ENCODE peak calls at places on chromosome 16, in six cellular contexts. A, P, L, Z, U and Y are unnamed samples.

GRCh38 chr16:76932541-76933211 is 258.3 kb upstream of the MON1B start:
- DNase-seq in A (no peak), P (no peak), L (no peak), Z (no peak), U (no peak), Y (no peak)

GRCh38 chr16:68396481-68396880 is 51.8 kb downstream of the SMPD3 start:
- DNase-seq in A (no peak), P (peak; percentile 50), L (peak; percentile 64), Z (no peak), U (peak; percentile 51), Y (peak; percentile 50)

GRCh38 chr16:10408824-10409381 is 23.0 kb downstream of the ATF7IP2 start:
- DNase-seq in A (no peak), P (no peak), L (no peak), Z (no peak), U (no peak), Y (no peak)

GRCh38 chr16:5584100-5584499 is 486.5 kb upstream of the EEF2KMT start:
- DNase-seq in A (no peak), P (no peak), L (no peak), Z (no peak), U (no peak), Y (no peak)

GRCh38 chr16:84986102-84986501 is 25.2 kb downstream of the ZDHHC7 start:
- DNase-seq in A (no peak), P (no peak), L (peak; percentile 45), Z (no peak), U (no peak), Y (no peak)

GRCh38 chr16:4909825-4910224 is 27.1 kb downstream of the PPL start:
- DNase-seq in A (no peak), P (no peak), L (no peak), Z (no peak), U (no peak), Y (no peak)

GRCh38 chr16:72786606-72787005 is 261.3 kb downstream of the ZFHX3 start:
- DNase-seq in A (no peak), P (no peak), L (no peak), Z (no peak), U (no peak), Y (no peak)

GRCh38 chr16:56848056-56848936 is 16.7 kb upstream of the SLC12A3 start:
- DNase-seq in A (peak; percentile 60), P (no peak), L (no peak), Z (no peak), U (peak; percentile 38), Y (no peak)

GRCh38 chr16:80166082-80166481 is 374.7 kb upstream of the DYNLRB2 start:
- DNase-seq in A (no peak), P (no peak), L (no peak), Z (no peak), U (no peak), Y (no peak)

GRCh38 chr16:9126609-9127008 is 35.2 kb downstream of the HAPSTR1 start:
- DNase-seq in A (no peak), P (no peak), L (no peak), Z (no peak), U (no peak), Y (no peak)

GRCh38 chr16:85321856-85322271 is 209.6 kb upstream of the CIBAR2 start:
- DNase-seq in A (peak; percentile 97), P (peak; percentile 87), L (peak; percentile 96), Z (peak; percentile 57), U (peak; percentile 88), Y (peak; percentile 98)

GRCh38 chr16:65154321-65154720 is 32.5 kb upstream of the CDH11 start:
- DNase-seq in A (no peak), P (no peak), L (no peak), Z (no peak), U (no peak), Y (no peak)

GRCh38 chr16:2905988-2906387 is 5.7 kb upstream of the FLYWCH1 start:
- DNase-seq in A (no peak), P (no peak), L (no peak), Z (peak; percentile 96), U (no peak), Y (no peak)

GRCh38 chr16:27911486-27911885 is 152.0 kb downstream of the GSG1L start:
- DNase-seq in A (no peak), P (no peak), L (no peak), Z (no peak), U (peak; percentile 4), Y (no peak)

GRCh38 chr16:23280483-23280967 is 21.6 kb upstream of the SCNN1B start:
- DNase-seq in A (no peak), P (no peak), L (no peak), Z (no peak), U (no peak), Y (no peak)

GRCh38 chr16:57998484-57998883 is 2.0 kb downstream of the ZNF319 start:
- DNase-seq in A (no peak), P (no peak), L (peak; percentile 46), Z (peak; percentile 23), U (peak; percentile 90), Y (no peak)

GRCh38 chr16:18969050-18969854 is 14.5 kb upstream of the TMC7 start:
- DNase-seq in A (peak; percentile 67), P (peak; percentile 80), L (peak; percentile 87), Z (peak; percentile 82), U (peak; percentile 94), Y (peak; percentile 82)

GRCh38 chr16:30670072-30670824 is 12.0 kb downstream of the FBRS start:
- DNase-seq in A (no peak), P (no peak), L (no peak), Z (no peak), U (no peak), Y (no peak)

GRCh38 chr16:85231959-85232358 is 119.7 kb upstream of the CIBAR2 start:
- DNase-seq in A (peak; percentile 68), P (peak; percentile 18), L (no peak), Z (no peak), U (no peak), Y (no peak)

GRCh38 chr16:29763326-29763725 is 14.7 kb upstream of the ZG16 start:
- DNase-seq in A (no peak), P (no peak), L (no peak), Z (no peak), U (no peak), Y (no peak)

GRCh38 chr16:85067431-85067830 is 39.8 kb downstream of the KIAA0513 start:
- DNase-seq in A (no peak), P (no peak), L (no peak), Z (no peak), U (no peak), Y (no peak)

GRCh38 chr16:52515068-52515671 is 31.8 kb downstream of the TOX3 start:
- DNase-seq in A (no peak), P (no peak), L (no peak), Z (no peak), U (no peak), Y (no peak)

GRCh38 chr16:17350212-17350611 is 120.5 kb downstream of the XYLT1 start:
- DNase-seq in A (no peak), P (no peak), L (no peak), Z (no peak), U (peak; percentile 61), Y (no peak)

GRCh38 chr16:56389554-56389953 is 35.8 kb downstream of the AMFR start:
- DNase-seq in A (no peak), P (no peak), L (no peak), Z (no peak), U (no peak), Y (peak; percentile 69)

GRCh38 chr16:81823111-81823510 is 44.0 kb downstream of the PLCG2 start:
- DNase-seq in A (no peak), P (no peak), L (peak; percentile 39), Z (no peak), U (peak; percentile 94), Y (no peak)

GRCh38 chr16:81817789-81818304 is 38.8 kb downstream of the PLCG2 start:
- DNase-seq in A (no peak), P (no peak), L (peak; percentile 34), Z (no peak), U (peak; percentile 88), Y (no peak)

GRCh38 chr16:81818514-81819304 is 39.6 kb downstream of the PLCG2 start:
- DNase-seq in A (no peak), P (no peak), L (no peak), Z (no peak), U (peak; percentile 68), Y (no peak)

GRCh38 chr16:81823734-81824133 is 44.6 kb downstream of the PLCG2 start:
- DNase-seq in A (no peak), P (no peak), L (no peak), Z (no peak), U (no peak), Y (no peak)

GRCh38 chr16:81821422-81822128 is 42.5 kb downstream of the PLCG2 start:
- DNase-seq in A (no peak), P (no peak), L (no peak), Z (no peak), U (peak; percentile 79), Y (no peak)
- TF ChIP-seq POLR2A in A (no peak), P (no peak), L (no peak), Z (no peak), U (no peak), Y (no peak)

DNA sequence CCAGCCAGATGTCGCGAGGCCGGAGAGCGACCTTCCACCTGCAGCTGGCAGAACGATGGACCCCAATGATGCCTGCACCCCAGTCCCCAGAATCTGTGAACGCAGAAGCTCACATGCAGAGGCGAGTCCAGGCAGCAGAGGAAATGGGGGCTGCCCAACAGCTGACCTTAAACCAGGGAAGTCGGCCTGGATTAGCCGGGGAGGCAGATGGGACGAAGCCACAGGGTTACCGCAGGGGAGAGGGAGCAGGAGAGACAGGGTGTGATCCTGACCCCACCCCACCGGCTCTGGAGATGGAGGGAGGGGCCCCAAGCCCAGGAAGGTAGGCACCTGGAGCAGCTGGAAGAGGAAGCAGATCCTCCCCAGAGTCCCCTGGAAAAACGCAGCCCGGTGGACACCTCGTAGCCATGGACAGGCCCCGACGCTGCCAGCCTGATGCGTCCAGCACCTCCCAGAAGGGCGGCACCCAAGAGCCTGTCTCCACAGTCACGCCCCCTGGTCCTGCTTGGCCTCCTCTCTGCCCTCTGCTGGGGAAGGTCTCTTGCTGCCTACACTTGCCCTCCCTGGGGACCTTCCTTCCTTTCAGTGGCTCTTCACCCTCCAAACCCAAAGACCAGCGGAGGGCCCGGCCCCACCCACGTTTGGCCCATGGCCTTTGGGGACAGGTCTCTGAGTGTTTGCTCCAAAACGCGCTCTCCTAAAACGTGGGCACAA is 37.3 kb downstream of the PIEZO1 start:
- DNase-seq in A (no peak), P (no peak), L (peak; percentile 36), Z (peak; percentile 85), U (no peak), Y (no peak)
- TF ChIP-seq CTCF in A (no peak), P (no peak), L (peak; percentile 7), Z (peak; percentile 98), U (no peak), Y (no peak)

GRCh38 chr16:66925322-66925840 is at the start of gene RRAD:
- DNase-seq in A (peak; percentile 83), P (no peak), L (no peak), Z (peak; percentile 77), U (no peak), Y (peak; percentile 64)
- H3K27me3 ChIP-seq in A (no peaks in the 10 kb centered on the region), P (no peaks in the 10 kb centered on the region), L (no peaks in the 10 kb centered on the region), Z (peaks cover 4% of the 10 kb centered on the region), U (peaks cover 47% of the 10 kb centered on the region), Y (no peaks in the 10 kb centered on the region)

DNA sequence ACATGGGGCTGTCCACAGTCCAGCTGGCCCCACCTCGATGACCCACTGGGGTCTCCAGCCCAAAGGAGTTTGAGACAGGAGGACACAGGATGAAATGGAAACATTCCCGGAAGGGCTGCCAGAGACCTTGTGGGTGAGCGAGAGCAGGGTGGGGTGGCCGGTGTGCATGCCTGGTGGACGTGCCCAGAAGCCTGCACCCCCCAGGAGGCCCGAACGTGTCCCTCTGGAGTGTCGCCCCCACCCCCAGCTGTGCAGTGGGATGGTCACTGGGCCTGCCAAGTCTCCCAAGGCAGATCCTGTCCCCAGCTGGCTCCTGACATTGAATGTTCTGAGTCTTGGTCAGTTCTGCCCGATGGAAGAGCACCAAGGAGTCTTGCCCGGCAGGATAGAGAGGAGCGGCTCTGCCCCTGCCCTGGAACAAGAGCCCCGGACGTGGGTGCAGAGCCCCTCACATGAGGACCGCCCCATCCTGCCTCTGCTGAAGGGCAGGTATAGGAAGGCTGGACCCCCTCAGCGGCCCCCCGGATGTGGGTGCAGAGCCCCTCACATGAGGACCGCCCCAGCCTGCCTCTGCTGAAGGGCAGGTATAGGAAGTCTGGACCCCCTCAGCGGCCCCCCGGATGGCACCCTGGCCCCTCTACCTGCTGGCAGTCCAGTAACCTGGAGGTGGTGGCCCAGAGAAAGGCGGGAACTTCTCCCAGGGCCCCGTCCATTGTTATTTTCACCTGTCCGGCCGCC is 3.1 kb upstream of the CAPN15 start:
- DNase-seq in A (no peak), P (no peak), L (no peak), Z (no peak), U (no peak), Y (no peak)
- TF ChIP-seq POLR2A in A (no peak), P (no peak), L (no peak), Z (no peak), U (no peak), Y (no peak)